ENCODE peak calls at places on chromosome 16, in five cellular contexts. A, K, P, D and G are unnamed samples.

GRCh38 chr16:84406006-84406963 is 37.9 kb downstream of the ATP2C2 start:
- DNase-seq in D (no peak), K (no peak), P (no peak), A (no peak), G (no peak)

GRCh38 chr16:58127634-58128033 is 1.5 kb downstream of the CFAP20 start:
- DNase-seq in D (no peak), K (no peak), A (peak), P (no peak), G (no peak)

GRCh38 chr16:8679156-8679555 is 4.7 kb downstream of the ABAT start:
- DNase-seq in D (no peak), P (no peak), K (no peak), A (no peak), G (no peak)

GRCh38 chr16:30934827-30935557 is 11.6 kb downstream of the FBXL19 start:
- DNase-seq in D (no peak), P (no peak), A (peak), K (no peak), G (peak)

GRCh38 chr16:12570046-12570618 is 233.6 kb downstream of the CPPED1 start:
- DNase-seq in P (no peak), D (no peak), A (no peak), K (no peak), G (no peak)

GRCh38 chr16:86509759-86510464 is 415 bp upstream of the FOXF1 start:
- DNase-seq in D (no peak), A (peak), P (no peak), K (peak), G (no peak)

GRCh38 chr16:27315333-27316037 is 1.7 kb downstream of the IL4R start:
- DNase-seq in D (peak), K (no peak), P (peak), A (peak), G (no peak)

GRCh38 chr16:19680972-19681371 is 37.1 kb downstream of the KNOP1 start:
- DNase-seq in D (no peak), A (no peak), K (no peak), P (no peak), G (no peak)

GRCh38 chr16:12501727-12502457 is 301.8 kb downstream of the CPPED1 start:
- DNase-seq in P (no peak), A (no peak), K (no peak), D (no peak), G (no peak)

GRCh38 chr16:88315543-88316105 is 67.1 kb upstream of the ZNF469 start:
- DNase-seq in A (peak), K (no peak), D (no peak), P (no peak), G (no peak)

GRCh38 chr16:83037102-83037501 is 410.3 kb downstream of the CDH13 start:
- DNase-seq in P (no peak), D (no peak), A (no peak), K (no peak), G (no peak)